ENCODE peak calls at places on chromosome 2, in nine cellular contexts. V is B cell, J is spleen, S is transverse colon, Y is astrocyte of the cerebellum, O is colonic mucosa, I is endothelial cell, D is dorsolateral prefrontal cortex, K is psoas muscle. F is an unnamed sample.

GRCh38 chr2:69141081-69141480 is 128.1 kb downstream of the ANTXR1 start:
- DNase-seq in D (no peak), O (no peak), V (no peak), K (no peak), Y (no peak), I (no peak), J (no peak), S (no peak), F (no peak)

GRCh38 chr2:70959271-70959761 is 19.1 kb upstream of the ANKRD53 start:
- DNase-seq in Y (no peak), D (no peak), O (peak), J (peak), I (no peak), S (no peak), K (no peak), V (no peak), F (no peak)

GRCh38 chr2:128563348-128563687 is 244.7 kb upstream of the HS6ST1 start:
- DNase-seq in S (peak), O (peak), V (no peak), I (no peak), J (no peak), D (no peak), K (peak), Y (peak), F (no peak)

GRCh38 chr2:48240912-48241311 is 289.0 kb upstream of the STON1 start:
- DNase-seq in K (no peak), O (no peak), I (no peak), Y (no peak), J (no peak), V (no peak), S (no peak), D (no peak), F (no peak)

GRCh38 chr2:205687018-205687956 is 5.0 kb downstream of the NRP2 start:
- DNase-seq in I (no peak), S (no peak), V (no peak), Y (no peak), J (no peak), D (no peak), K (no peak), O (no peak), F (no peak)

GRCh38 chr2:165746501-165746900 is 47.5 kb downstream of the GALNT3 start:
- DNase-seq in D (no peak), I (no peak), S (no peak), Y (peak), V (no peak), K (no peak), J (no peak), O (no peak), F (no peak)

GRCh38 chr2:6952116-6952515 is 34.9 kb downstream of the RNF144A start:
- DNase-seq in K (no peak), O (no peak), I (no peak), Y (no peak), S (no peak), D (no peak), V (no peak), J (no peak), F (no peak)

GRCh38 chr2:174778479-174778962 is 14.2 kb upstream of the CHRNA1 start:
- DNase-seq in I (no peak), Y (peak), J (peak), D (no peak), K (peak), S (peak), V (no peak), O (peak), F (no peak)

GRCh38 chr2:13650586-13651180 is 933.9 kb downstream of the TRIB2 start:
- DNase-seq in I (no peak), V (no peak), Y (no peak), D (no peak), S (no peak), J (no peak), K (no peak), O (no peak), F (no peak)

GRCh38 chr2:222088561-222088960 is 210.2 kb downstream of the PAX3 start:
- DNase-seq in I (no peak), D (no peak), Y (no peak), O (no peak), V (no peak), K (no peak), J (no peak), S (no peak), F (no peak)

GRCh38 chr2:29449499-29449898 is 334.3 kb downstream of the CLIP4 start:
- DNase-seq in J (no peak), K (no peak), I (no peak), Y (no peak), S (no peak), D (no peak), O (no peak), V (no peak), F (no peak)

GRCh38 chr2:70367722-70368323 is 66.0 kb upstream of the FAM136A start:
- DNase-seq in Y (no peak), V (no peak), I (no peak), S (peak), O (peak), D (no peak), J (no peak), K (no peak), F (no peak)

GRCh38 chr2:158894572-158894971 is 73.9 kb upstream of the TANC1 start:
- DNase-seq in J (no peak), Y (no peak), V (no peak), K (no peak), O (no peak), D (no peak), S (no peak), I (no peak), F (no peak)
- TF ChIP-seq CTCF in J (no peak), Y (peak), V (no peak), K (no peak), O (no peak), D (no peak), S (no peak), I (no peak), F (peak)

GRCh38 chr2:227366861-227367800 is 12.0 kb downstream of the TM4SF20 start:
- DNase-seq in K (no peak), O (no peak), J (no peak), I (no peak), V (no peak), Y (peak), D (no peak), S (no peak), F (no peak)

GRCh38 chr2:227360351-227360750 is 18.8 kb downstream of the TM4SF20 start:
- DNase-seq in J (no peak), K (no peak), O (no peak), Y (no peak), I (no peak), D (no peak), V (no peak), S (no peak), F (no peak)

GRCh38 chr2:227365833-227366232 is 13.3 kb downstream of the TM4SF20 start:
- DNase-seq in O (no peak), S (no peak), Y (no peak), D (no peak), I (no peak), K (no peak), V (no peak), J (no peak), F (no peak)

DNA sequence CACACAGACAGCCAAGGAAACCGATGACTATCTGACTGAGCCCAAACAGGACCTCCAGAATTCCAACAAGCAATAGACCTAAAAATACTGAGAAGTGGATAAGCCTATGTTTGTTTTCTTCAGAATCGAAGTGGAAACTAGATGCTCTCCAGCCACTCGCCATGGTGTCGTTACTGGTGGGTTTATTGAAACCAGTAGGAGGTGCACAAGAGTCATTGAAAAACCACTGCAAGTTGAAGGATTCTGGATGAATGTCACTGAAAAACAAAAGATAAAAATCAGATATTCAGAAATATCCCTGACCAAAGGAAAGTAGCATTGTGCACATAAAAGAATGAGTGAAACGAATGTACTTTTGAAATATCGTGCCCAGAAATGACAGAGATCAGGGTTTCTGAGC is 15.3 kb downstream of the TM4SF20 start:
- DNase-seq in I (no peak), Y (no peak), O (no peak), K (no peak), S (no peak), D (no peak), J (no peak), V (no peak), F (no peak)
- TF ChIP-seq CTCF in I (peak), Y (no peak), O (no peak), K (no peak), S (no peak), D (no peak), J (peak), V (peak), F (no peak)

GRCh38 chr2:84065857-84066256 is 393.2 kb downstream of the SUCLG1 start:
- DNase-seq in I (no peak), O (no peak), V (no peak), S (no peak), K (no peak), D (no peak), J (no peak), Y (no peak), F (no peak)

DNA sequence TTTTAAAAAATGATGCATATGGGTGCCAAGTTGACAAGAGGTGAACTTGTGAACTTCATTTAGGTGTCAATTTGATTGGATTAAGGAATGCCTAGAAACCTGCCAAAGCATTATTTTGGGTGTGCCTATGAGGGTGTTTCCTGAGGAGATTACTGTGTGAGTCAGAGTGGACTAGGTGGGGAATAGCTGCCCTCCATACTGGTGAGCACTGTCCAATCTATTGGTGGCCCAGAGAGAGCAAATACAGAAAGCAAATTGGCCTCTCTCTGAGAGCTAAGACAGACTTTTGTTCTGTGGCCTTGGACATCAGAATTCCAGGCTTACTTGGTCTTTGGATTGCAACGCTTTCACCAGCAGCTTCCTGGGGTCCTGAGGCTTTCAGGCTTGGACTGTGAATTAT is 388.0 kb downstream of the SUCLG1 start:
- DNase-seq in V (no peak), J (no peak), O (no peak), K (no peak), D (no peak), Y (no peak), S (no peak), I (no peak), F (no peak)
- TF ChIP-seq CTCF in V (no peak), J (no peak), O (no peak), K (no peak), D (no peak), Y (no peak), S (no peak), I (no peak), F (no peak)

GRCh38 chr2:62801814-62802524 is 96.5 kb downstream of the EHBP1 start:
- DNase-seq in O (no peak), J (no peak), V (no peak), Y (no peak), K (no peak), D (no peak), S (no peak), I (no peak), F (no peak)
- TF ChIP-seq CTCF in O (no peak), J (no peak), V (no peak), Y (peak), K (no peak), D (no peak), S (no peak), I (no peak), F (no peak)

DNA sequence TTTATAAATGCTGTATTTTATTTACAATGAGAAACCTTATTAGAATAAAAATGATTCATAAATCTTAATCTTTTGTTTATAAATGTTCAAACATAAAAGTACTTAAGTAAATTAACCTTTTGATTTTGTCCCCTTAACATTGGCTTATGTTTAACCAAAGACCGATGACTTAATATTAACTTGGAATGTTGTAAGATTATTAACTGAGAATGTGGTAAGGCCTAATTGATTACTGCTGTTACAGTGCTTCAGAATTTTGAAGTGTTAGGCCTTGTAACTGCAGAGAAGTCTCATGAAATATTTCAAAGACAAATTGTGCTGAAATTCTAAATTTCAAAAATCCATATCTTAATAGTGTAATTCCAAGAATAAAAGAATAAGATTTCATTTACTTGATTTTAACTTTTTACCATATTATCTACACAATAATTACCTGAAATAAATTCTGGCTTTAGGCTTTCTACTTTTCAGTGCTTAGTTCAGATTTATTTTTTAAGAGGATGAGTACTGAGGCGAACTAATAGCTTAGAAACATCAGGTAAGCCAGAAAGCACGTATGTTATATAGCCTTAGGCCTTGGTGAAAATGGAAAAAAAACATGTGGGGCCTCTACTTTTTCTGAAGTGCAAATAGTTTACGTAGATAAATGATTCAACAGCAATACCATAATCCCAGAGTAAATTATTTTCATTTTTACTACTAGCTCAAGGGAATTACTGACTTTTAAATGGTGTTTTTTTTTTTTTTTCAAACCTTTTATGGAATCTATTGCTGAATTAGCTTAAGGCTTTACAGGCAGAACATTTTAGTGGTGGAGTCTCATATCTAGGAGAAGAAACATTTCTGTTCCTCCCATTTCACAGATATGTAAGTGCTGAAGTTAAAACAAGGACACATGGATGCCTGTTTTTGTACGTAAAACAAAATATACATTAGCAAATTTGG is 6.0 kb downstream of the CPS1 start:
- DNase-seq in Y (no peak), S (no peak), J (no peak), D (no peak), V (no peak), O (no peak), I (no peak), K (no peak), F (no peak)
- TF ChIP-seq CTCF in Y (no peak), S (no peak), J (no peak), D (no peak), V (no peak), O (no peak), I (no peak), K (no peak), F (no peak)

DNA sequence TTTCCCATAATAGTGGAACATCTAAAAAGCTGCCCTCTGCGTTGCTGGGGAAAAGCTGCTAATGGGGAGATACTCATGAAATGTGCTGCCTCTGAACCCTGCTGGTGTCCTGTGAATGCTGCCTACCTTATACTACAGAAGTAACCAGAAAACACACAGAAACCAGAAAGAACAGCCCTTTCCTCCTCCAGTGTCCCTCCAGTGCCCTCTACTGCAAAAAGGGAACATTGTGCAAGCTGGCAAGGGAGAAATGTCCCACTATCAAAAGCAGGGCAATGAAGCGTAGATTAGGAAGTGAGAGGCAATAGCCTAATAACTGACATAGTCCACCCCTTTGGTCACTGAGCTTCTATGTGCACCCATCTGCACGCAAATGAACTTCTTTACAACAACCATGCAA is 162.7 kb upstream of the ETAA1 start:
- DNase-seq in S (no peak), K (no peak), I (no peak), Y (peak), V (no peak), D (no peak), O (no peak), J (no peak), F (no peak)
- TF ChIP-seq CTCF in S (no peak), K (no peak), I (no peak), Y (peak), V (no peak), D (no peak), O (no peak), J (peak), F (peak)

DNA sequence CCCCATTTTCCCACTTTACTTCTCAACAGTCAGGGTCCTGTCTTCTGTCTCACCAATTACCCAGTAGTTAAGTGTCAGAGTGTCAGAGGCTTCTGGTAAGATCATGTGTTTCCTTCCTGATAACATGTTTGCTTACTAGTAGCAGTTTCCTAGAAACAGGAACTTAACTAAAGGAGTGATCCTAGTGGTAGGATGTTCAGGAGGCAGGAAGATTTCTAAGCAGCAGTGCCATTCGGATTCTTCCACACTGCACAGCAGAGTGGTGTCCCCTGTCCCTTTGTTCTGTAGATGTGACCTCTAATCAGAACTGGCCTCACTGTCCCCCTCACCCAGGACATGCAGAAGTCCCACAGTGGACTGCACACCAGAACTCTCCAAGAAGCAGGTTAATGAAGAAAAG is 221.8 kb upstream of the OSR1 start:
- DNase-seq in J (no peak), S (no peak), I (no peak), D (no peak), V (no peak), Y (no peak), K (no peak), O (no peak), F (no peak)
- TF ChIP-seq CTCF in J (no peak), S (no peak), I (no peak), D (no peak), V (no peak), Y (no peak), K (no peak), O (no peak), F (no peak)

GRCh38 chr2:186459009-186459408 is 27.1 kb upstream of the ZC3H15 start:
- DNase-seq in Y (peak), S (no peak), O (no peak), J (no peak), D (no peak), V (no peak), K (no peak), I (no peak), F (no peak)
- TF ChIP-seq CTCF in Y (peak), S (no peak), O (peak), J (no peak), D (no peak), V (peak), K (peak), I (no peak), F (peak)

DNA sequence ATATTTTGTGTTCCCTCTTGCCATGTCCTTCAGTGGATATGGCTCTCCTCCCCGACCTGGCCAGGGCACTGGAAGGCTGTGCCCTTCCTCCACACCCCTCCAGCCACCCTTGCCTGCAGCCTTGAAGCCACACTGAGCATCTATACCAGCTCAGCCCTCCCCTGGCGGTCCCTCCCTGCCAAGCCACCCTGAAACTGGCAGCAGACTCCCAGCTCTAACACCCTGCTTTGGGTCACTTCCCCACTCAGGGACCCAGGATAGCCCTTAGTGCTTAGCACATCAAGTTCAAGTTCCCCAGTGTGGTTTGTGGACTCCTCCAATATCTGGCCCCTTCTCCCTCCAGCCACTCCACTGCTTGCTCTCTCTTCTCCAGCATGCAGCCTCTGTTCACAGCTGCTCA is 89.4 kb downstream of the TNS1 start:
- DNase-seq in K (no peak), J (no peak), S (no peak), V (no peak), I (no peak), O (no peak), Y (no peak), D (no peak), F (no peak)
- TF ChIP-seq CTCF in K (no peak), J (no peak), S (no peak), V (no peak), I (no peak), O (no peak), Y (no peak), D (no peak), F (no peak)

DNA sequence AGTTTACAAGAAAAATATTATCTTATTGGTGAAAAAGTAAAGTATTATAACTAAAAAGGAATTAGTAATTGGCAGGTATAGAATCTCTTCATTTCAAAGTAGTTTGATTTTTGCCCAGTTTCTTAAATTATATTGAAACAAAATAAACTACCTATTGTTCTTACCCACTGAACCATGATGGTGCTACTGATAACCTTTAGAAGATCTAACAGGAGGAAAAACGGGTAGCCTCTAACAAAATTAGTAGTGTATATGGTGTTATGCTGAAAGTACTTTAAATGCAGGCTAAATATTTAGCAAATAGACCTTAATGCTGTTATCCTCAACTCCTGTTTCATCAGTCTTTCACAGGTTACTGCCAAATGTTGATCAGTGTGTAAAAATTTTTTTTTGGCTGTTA is 19.1 kb downstream of the MRPS9 start:
- DNase-seq in O (no peak), J (no peak), K (no peak), D (no peak), V (no peak), I (no peak), Y (no peak), S (no peak), F (no peak)
- TF ChIP-seq CTCF in O (no peak), J (no peak), K (no peak), D (no peak), V (no peak), I (no peak), Y (no peak), S (no peak), F (no peak)

F was measured in progenitor cell of endocrine pancreas.